ENCODE peak calls at places on chromosomes 5 and 9, in eight cellular contexts. C is neural crest cell; P is RCC 7860; L is T-helper 1 cell; Z is activated T-helper 1 cell treated with anti-CD3 and anti-CD28 coated beads, Interleukin-2, amount 50 U/mL, for 16 hours; K is C1 segment of cervical spinal cord; R is epithelial cell of esophagus; D is NCI-H1417. M is an unnamed sample.

GRCh38 chr5:153888781-153889180 is 149.9 kb downstream of the FAM114A2 start:
- DNase-seq in C (no peak), P (no peak), L (no peak), Z (no peak), K (no peak), R (no peak), D (no peak), M (no peak)

GRCh38 chr5:5665225-5666075 is 243.0 kb downstream of the ICE1 start:
- DNase-seq in C (no peak), P (peak; percentile 99), L (no peak), Z (no peak), K (no peak), R (peak; percentile 3), D (no peak), M (no peak)

GRCh38 chr5:32232441-32233219 is 58.5 kb upstream of the GOLPH3 start:
- DNase-seq in C (peak; percentile 66), P (peak; percentile 45), L (peak; percentile 51), Z (peak; percentile 57), K (peak; percentile 66), R (peak; percentile 79), D (peak; percentile 79), M (peak; percentile 55)

GRCh38 chr9:72554221-72554641 is 32.8 kb downstream of the TMC1 start:
- DNase-seq in C (no peak), P (no peak), L (no peak), Z (no peak), K (no peak), R (no peak), D (no peak), M (no peak)

GRCh38 chr5:137487600-137487999 is 11.5 kb downstream of the SPOCK1 start:
- DNase-seq in C (no peak), P (peak; percentile 62), L (no peak), Z (no peak), K (no peak), R (peak; percentile 13), D (no peak), M (peak; percentile 17)

GRCh38 chr5:175821790-175822211 is 49.6 kb upstream of the CPLX2 start:
- DNase-seq in C (no peak), P (peak; percentile 87), L (no peak), Z (no peak), K (no peak), R (no peak), D (no peak), M (no peak)

GRCh38 chr5:174903333-174903732 is 179.0 kb downstream of the MSX2 start:
- DNase-seq in C (no peak), P (no peak), L (no peak), Z (no peak), K (no peak), R (no peak), D (no peak), M (no peak)

GRCh38 chr9:127741831-127742434 is 6.8 kb upstream of the TOR2A start:
- DNase-seq in C (peak; percentile 91), P (no peak), L (no peak), Z (no peak), K (peak; percentile 39), R (peak; percentile 37), D (no peak), M (peak; percentile 12)

GRCh38 chr5:85441138-85441537 is 1056.5 kb upstream of the EDIL3 start:
- DNase-seq in C (no peak), P (no peak), L (no peak), Z (no peak), K (no peak), R (no peak), D (peak; percentile 5), M (no peak)

M was measured in hypothalamus.